ENCODE peak calls at places on chromosomes 4 and X, in four cellular contexts. M, G, A and O are unnamed samples.

GRCh38 chr4:30717208-30718020 is 2.8 kb upstream of the PCDH7 start:
- DNase-seq in M (peak; percentile 17), G (peak; percentile 38), A (no peak), O (no peak)

GRCh38 chr4:140851032-140851636 is 94.9 kb upstream of the TBC1D9 start:
- DNase-seq in M (peak; percentile 42), G (peak; percentile 28), A (no peak), O (no peak)

GRCh38 chr4:139609647-139610046 is 53.6 kb upstream of the SETD7 start:
- DNase-seq in M (no peak), G (no peak), A (no peak), O (no peak)

GRCh38 chr4:82376109-82376508 is 2.3 kb upstream of the HNRNPD start:
- DNase-seq in M (no peak), G (no peak), A (no peak), O (no peak)

GRCh38 chrX:69031181-69031580 is 134.1 kb downstream of the PJA1 start:
- DNase-seq in M (no peak), G (no peak), A (no peak), O (no peak)

GRCh38 chr4:15917297-15917696 is 21.2 kb downstream of the FGFBP1 start:
- DNase-seq in M (no peak), G (no peak), A (no peak), O (no peak)

GRCh38 chr4:130043796-130044195 is 947.8 kb downstream of the C4orf33 start:
- DNase-seq in M (no peak), G (no peak), A (no peak), O (no peak)

GRCh38 chr4:105548483-105548882 is 3.9 kb upstream of the ARHGEF38 start:
- DNase-seq in M (no peak), G (no peak), A (no peak), O (no peak)

GRCh38 chr4:84681488-84682274 is 98.8 kb downstream of the CDS1 start:
- DNase-seq in M (peak; percentile 37), G (no peak), A (no peak), O (no peak)

GRCh38 chr4:146179784-146180405 is 4.4 kb downstream of the LSM6 start:
- DNase-seq in M (no peak), G (no peak), A (no peak), O (no peak)
- H3K4me1 ChIP-seq in M (peaks cover 27% of the 10 kb centered on the region), G (peaks cover 24% of the 10 kb centered on the region), A (no peaks in the 10 kb centered on the region), O (peaks cover 44% of the 10 kb centered on the region)

GRCh38 chr4:6124386-6125102 is 75.8 kb downstream of the JAKMIP1 start:
- DNase-seq in M (no peak), G (no peak), A (no peak), O (no peak)

GRCh38 chr4:6125103-6125651 is 75.2 kb downstream of the JAKMIP1 start:
- DNase-seq in M (no peak), G (no peak), A (no peak), O (no peak)

GRCh38 chr4:6123116-6123515 is 77.2 kb downstream of the JAKMIP1 start:
- DNase-seq in M (no peak), G (peak; percentile 21), A (no peak), O (peak; percentile 49)

GRCh38 chr4:6123541-6123940 is 76.8 kb downstream of the JAKMIP1 start:
- DNase-seq in M (no peak), G (no peak), A (no peak), O (no peak)

GRCh38 chr4:6123976-6124375 is 76.4 kb downstream of the JAKMIP1 start:
- DNase-seq in M (no peak), G (peak; percentile 19), A (no peak), O (no peak)
- TF ChIP-seq EP300 in M (no peak), G (no peak), A (no peak), O (no peak)

GRCh38 chrX:153634832-153635231 is 12.2 kb upstream of the DUSP9 start:
- DNase-seq in M (no peak), G (no peak), A (no peak), O (no peak)
- TF ChIP-seq POLR2AphosphoS5 in M (no peak), G (no peak), A (no peak), O (no peak)

DNA sequence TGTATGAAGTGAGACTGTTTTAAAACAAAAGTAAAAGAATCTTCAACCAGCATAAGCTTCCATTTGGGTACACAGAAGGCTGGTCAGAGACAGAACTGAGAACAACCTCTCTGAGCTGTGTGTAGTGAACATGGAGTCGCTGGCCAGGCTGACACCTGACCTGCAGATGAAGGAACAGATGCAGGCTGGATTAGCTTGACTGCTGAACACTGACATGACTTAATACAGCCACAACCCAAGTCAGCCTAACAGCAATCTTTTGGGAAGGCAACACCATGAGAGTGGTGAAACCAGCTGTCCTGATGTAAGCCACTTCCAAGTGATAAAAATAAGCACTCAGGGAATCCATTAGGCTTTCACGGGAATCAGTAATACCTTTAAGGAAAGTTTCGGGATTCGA is 10.1 kb downstream of the SCARB2 start:
- DNase-seq in M (no peak), G (no peak), A (no peak), O (no peak)
- H3K4me1 ChIP-seq in M (peaks cover 59% of the 10 kb centered on the region), G (peaks cover 74% of the 10 kb centered on the region), A (no peaks in the 10 kb centered on the region), O (peaks cover 76% of the 10 kb centered on the region)

GRCh38 chr4:95232358-95233156 is 316.2 kb downstream of the UNC5C start:
- DNase-seq in M (no peak), G (no peak), A (no peak), O (no peak)
- TF ChIP-seq EP300 in M (no peak), G (no peak), A (no peak), O (no peak)

DNA sequence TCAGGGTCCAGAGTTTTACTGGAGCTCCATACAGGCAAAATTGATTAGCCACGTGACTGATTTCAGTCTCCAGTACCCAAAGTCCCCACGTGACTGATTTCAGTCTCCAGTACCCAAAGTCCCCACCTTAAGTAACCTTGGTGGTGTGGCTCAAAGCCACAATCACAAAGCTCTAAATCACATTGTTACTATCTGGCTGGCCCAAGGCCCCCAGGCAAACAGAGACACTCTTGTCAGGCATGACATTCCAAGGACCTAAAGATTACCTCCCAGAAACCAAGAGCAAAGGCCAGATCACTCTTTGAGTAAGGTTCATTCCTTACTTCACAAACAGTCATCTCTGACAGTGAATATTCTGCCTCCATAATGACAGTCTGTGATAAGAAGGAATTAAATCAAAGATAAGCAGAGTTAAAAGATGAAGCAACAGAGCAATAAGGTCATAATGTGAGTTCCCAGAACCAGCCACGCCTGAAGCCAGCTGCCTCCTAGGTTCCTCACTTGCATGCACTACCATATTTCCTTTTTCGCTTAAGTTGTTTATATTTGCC is 78.5 kb downstream of the ANXA3 start:
- DNase-seq in M (peak; percentile 54), G (no peak), A (no peak), O (no peak)
- TF ChIP-seq POLR2AphosphoS5 in M (peak; percentile 65), G (no peak), A (no peak), O (no peak)

GRCh38 chr4:151415978-151416377 is 7.0 kb downstream of the FHIP1A start:
- DNase-seq in M (no peak), G (no peak), A (no peak), O (no peak)

GRCh38 chr4:151418385-151418784 is 9.4 kb downstream of the FHIP1A start:
- DNase-seq in M (no peak), G (no peak), A (no peak), O (no peak)

GRCh38 chr4:151418856-151419255 is 9.9 kb downstream of the FHIP1A start:
- DNase-seq in M (no peak), G (no peak), A (no peak), O (no peak)

GRCh38 chr4:151417766-151418376 is 8.9 kb downstream of the FHIP1A start:
- DNase-seq in M (no peak), G (no peak), A (no peak), O (no peak)

DNA sequence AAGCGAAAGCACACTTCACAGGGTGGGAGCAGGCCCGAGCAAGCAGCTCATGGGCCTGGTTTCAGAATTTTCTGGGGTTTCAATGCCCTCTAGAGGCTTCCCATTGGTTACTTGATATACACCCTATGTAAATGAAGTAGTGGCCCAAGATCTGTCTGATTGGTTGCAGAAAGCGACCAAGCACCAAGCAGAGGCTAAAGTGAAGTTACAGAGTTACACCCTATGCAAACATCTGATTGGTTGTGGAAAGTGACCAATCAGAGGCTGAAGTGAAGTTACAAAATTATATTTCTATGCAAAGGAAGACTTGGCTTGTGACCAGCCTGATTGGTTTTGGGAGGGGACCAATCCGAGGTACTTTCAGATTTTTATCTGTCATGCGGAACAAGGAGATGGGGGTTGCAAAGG is 8.2 kb downstream of the FHIP1A start:
- DNase-seq in M (no peak), G (no peak), A (no peak), O (no peak)
- H3K4me1 ChIP-seq in M (no peaks in the 10 kb centered on the region), G (no peaks in the 10 kb centered on the region), A (peaks cover 3% of the 10 kb centered on the region), O (peaks cover 15% of the 10 kb centered on the region)

GRCh38 chr4:13907255-13907751 is 279.8 kb upstream of the BOD1L1 start:
- DNase-seq in M (no peak), G (no peak), A (no peak), O (no peak)
- TF ChIP-seq EP300 in M (no peak), G (no peak), A (no peak), O (no peak)